ENCODE peak calls at places on chromosomes 11 and 22, in seven cellular contexts. F is iris pigment epithelial cell; T is neural crest cell; N is activated T-cell treated with anti-CD3 and anti-CD28 coated beads for 1 hour; I is substantia nigra; Q is activated CD4-positive, alpha-beta memory T cell treated with anti-CD3 and anti-CD28 coated beads, Interleukin-2, amount 10 ng/mL, durations not matched to agents 7 days and 5 days; P is AG04450. Y is an unnamed sample.

GRCh38 chr11:37512156-37512780 is 914.2 kb upstream of the RAG2 start:
- DNase-seq in F (no peak), T (no peak), N (no peak), I (no peak), Q (no peak), P (no peak), Y (no peak)

GRCh38 chr11:114496915-114497314 is 57.6 kb downstream of the REXO2 start:
- DNase-seq in F (no peak), T (no peak), N (no peak), I (no peak), Q (no peak), P (no peak), Y (no peak)

GRCh38 chr11:34349882-34350281 is 7.9 kb downstream of the ABTB2 start:
- DNase-seq in F (peak), T (no peak), N (no peak), I (no peak), Q (no peak), P (no peak), Y (no peak)

GRCh38 chr22:46660604-46661201 is 40.5 kb downstream of the GRAMD4 start:
- DNase-seq in F (no peak), T (no peak), N (no peak), I (no peak), Q (no peak), P (no peak), Y (no peak)

GRCh38 chr11:122754553-122755322 is 83.6 kb upstream of the CRTAM start:
- DNase-seq in F (peak), T (no peak), N (no peak), I (no peak), Q (peak), P (no peak), Y (peak)

GRCh38 chr11:126186708-126187481 is 24.6 kb downstream of the RPUSD4 start:
- DNase-seq in F (no peak), T (no peak), N (no peak), I (no peak), Q (no peak), P (no peak), Y (no peak)

GRCh38 chr11:60872952-60873524 is 5.7 kb downstream of the ZP1 start:
- DNase-seq in F (peak), T (no peak), N (no peak), I (no peak), Q (no peak), P (peak), Y (peak)

GRCh38 chr22:44807915-44808690 is 55.7 kb downstream of the ARHGAP8 start:
- DNase-seq in F (no peak), T (peak), N (no peak), I (no peak), Q (no peak), P (no peak), Y (no peak)

GRCh38 chr11:86360775-86361395 is 13.8 kb upstream of the CCDC81 start:
- DNase-seq in F (peak), T (no peak), N (no peak), I (no peak), Q (no peak), P (peak), Y (peak)

GRCh38 chr11:1387521-1387920 is 2.2 kb upstream of the BRSK2 start:
- DNase-seq in F (no peak), T (no peak), N (no peak), I (no peak), Q (no peak), P (no peak), Y (no peak)

GRCh38 chr22:38032681-38033521 is 24.3 kb upstream of the PICK1 start:
- DNase-seq in F (peak), T (no peak), N (no peak), I (no peak), Q (no peak), P (peak), Y (no peak)

GRCh38 chr11:88631497-88631896 is 294.0 kb upstream of the CTSC start:
- DNase-seq in F (peak), T (no peak), N (no peak), I (no peak), Q (no peak), P (no peak), Y (no peak)

GRCh38 chr22:46799626-46800025 is 37.2 kb downstream of the TBC1D22A start:
- DNase-seq in F (no peak), T (no peak), N (no peak), I (no peak), Q (no peak), P (no peak), Y (no peak)

GRCh38 chr22:31556627-31557203 is 60.4 kb downstream of the SFI1 start:
- DNase-seq in F (peak), T (peak), N (no peak), I (no peak), Q (no peak), P (peak), Y (peak)

GRCh38 chr11:101497292-101497691 is 86.5 kb downstream of the TRPC6 start:
- DNase-seq in F (no peak), T (no peak), N (no peak), I (no peak), Q (no peak), P (no peak), Y (no peak)

GRCh38 chr11:88246680-88247079 is 71.4 kb upstream of the RAB38 start:
- DNase-seq in F (peak), T (no peak), N (no peak), I (no peak), Q (no peak), P (peak), Y (no peak)

GRCh38 chr22:17843189-17843588 is 68.9 kb upstream of the BID start:
- DNase-seq in F (no peak), T (no peak), N (no peak), I (no peak), Q (no peak), P (no peak), Y (no peak)

GRCh38 chr11:126327280-126328000 is 23.6 kb downstream of the DCPS start:
- DNase-seq in F (no peak), T (no peak), N (no peak), I (no peak), Q (no peak), P (no peak), Y (no peak)

GRCh38 chr11:18332302-18332701 is 9.9 kb downstream of the GTF2H1 start:
- DNase-seq in F (no peak), T (no peak), N (no peak), I (no peak), Q (no peak), P (no peak), Y (no peak)

GRCh38 chr11:2269601-2270321 is 627 bp downstream of the ASCL2 start:
- DNase-seq in F (peak), T (peak), N (peak), I (no peak), Q (peak), P (peak), Y (no peak)

GRCh38 chr22:37623075-37624016 is 14.7 kb downstream of the GGA1 start:
- DNase-seq in F (no peak), T (peak), N (peak), I (peak), Q (peak), P (no peak), Y (peak)

GRCh38 chr11:125350206-125351044 is 145.6 kb downstream of the FEZ1 start:
- DNase-seq in F (no peak), T (no peak), N (no peak), I (no peak), Q (no peak), P (no peak), Y (no peak)

GRCh38 chr11:125941606-125942275 is 4.1 kb upstream of the VSIG10L2 start:
- DNase-seq in F (peak), T (peak), N (peak), I (peak), Q (peak), P (no peak), Y (peak)

GRCh38 chr11:58867556-58867955 is 23.1 kb upstream of the GLYATL2 start:
- DNase-seq in F (no peak), T (no peak), N (no peak), I (no peak), Q (no peak), P (no peak), Y (no peak)

GRCh38 chr11:123700774-123701173 is 40.7 kb downstream of the ZNF202 start:
- DNase-seq in F (no peak), T (no peak), N (no peak), I (no peak), Q (no peak), P (no peak), Y (no peak)

GRCh38 chr22:35480627-35481565 is 59.7 kb upstream of the RASD2 start:
- DNase-seq in F (no peak), T (no peak), N (no peak), I (no peak), Q (no peak), P (no peak), Y (no peak)

GRCh38 chr11:100397401-100397800 is 289.7 kb upstream of the ARHGAP42 start:
- DNase-seq in F (no peak), T (no peak), N (no peak), I (no peak), Q (no peak), P (no peak), Y (no peak)

GRCh38 chr11:48017105-48017874 is 36.9 kb downstream of the PTPRJ start:
- DNase-seq in F (no peak), T (no peak), N (no peak), I (no peak), Q (peak), P (no peak), Y (no peak)

GRCh38 chr22:49726701-49727101 is 101.0 kb downstream of the BRD1 start:
- DNase-seq in F (no peak), T (no peak), N (no peak), I (no peak), Q (no peak), P (no peak), Y (no peak)

GRCh38 chr11:1153951-1154487 is 3.7 kb upstream of the MUC5AC start:
- DNase-seq in F (peak), T (no peak), N (no peak), I (no peak), Q (no peak), P (peak), Y (peak)

GRCh38 chr11:86577663-86578636 is 94.5 kb downstream of the ME3 start:
- DNase-seq in F (peak), T (no peak), N (no peak), I (no peak), Q (no peak), P (peak), Y (peak)

GRCh38 chr22:30253205-30253852 is 6.8 kb upstream of the LIF start:
- DNase-seq in F (no peak), T (peak), N (no peak), I (peak), Q (no peak), P (no peak), Y (no peak)

GRCh38 chr22:35443338-35443737 is 43.4 kb downstream of the MCM5 start:
- DNase-seq in F (no peak), T (no peak), N (no peak), I (no peak), Q (no peak), P (no peak), Y (no peak)

GRCh38 chr11:34176980-34177319 is 71.5 kb downstream of the NAT10 start:
- DNase-seq in F (no peak), T (no peak), N (no peak), I (no peak), Q (no peak), P (no peak), Y (peak)

GRCh38 chr11:45896392-45897068 is 10.5 kb downstream of the FREY1 start:
- DNase-seq in F (peak), T (no peak), N (no peak), I (peak), Q (no peak), P (no peak), Y (no peak)